ENCODE peak calls at places on chromosome 10, in ten cellular contexts. One of them, this sample, is unnamed.

GRCh38 chr10:110170142-110170887 is 37.1 kb upstream of the MXI1 start:
- DNase-seq in RPMI7951: no peak
- DNase-seq in mesendoderm: peak
- DNase-seq in Right ventricle myocardium superior: no peak
- DNase-seq in HL-60: peak
- DNase-seq in HEK293T: no peak
- DNase-seq in neuronal stem cell: no peak
- DNase-seq in aorta: no peak
- DNase-seq in heart right ventricle: peak
- DNase-seq in activated CD4-positive, alpha-beta T cell treated with anti-CD3 and anti-CD28 coated beads, Interleukin-2, amount 50 U/mL, for 1 hour: no peak
- DNase-seq in this sample: peak

GRCh38 chr10:102314801-102315200 is 69.5 kb downstream of the GBF1 start:
- DNase-seq in RPMI7951: no peak
- DNase-seq in mesendoderm: no peak
- DNase-seq in Right ventricle myocardium superior: no peak
- DNase-seq in HL-60: no peak
- DNase-seq in HEK293T: no peak
- DNase-seq in neuronal stem cell: no peak
- DNase-seq in aorta: no peak
- DNase-seq in heart right ventricle: no peak
- DNase-seq in activated CD4-positive, alpha-beta T cell treated with anti-CD3 and anti-CD28 coated beads, Interleukin-2, amount 50 U/mL, for 1 hour: no peak
- DNase-seq in this sample: no peak

GRCh38 chr10:77898323-77899079 is 28.1 kb downstream of the DLG5 start:
- DNase-seq in RPMI7951: no peak
- DNase-seq in mesendoderm: peak
- DNase-seq in Right ventricle myocardium superior: no peak
- DNase-seq in HL-60: no peak
- DNase-seq in HEK293T: no peak
- DNase-seq in neuronal stem cell: no peak
- DNase-seq in aorta: no peak
- DNase-seq in heart right ventricle: no peak
- DNase-seq in activated CD4-positive, alpha-beta T cell treated with anti-CD3 and anti-CD28 coated beads, Interleukin-2, amount 50 U/mL, for 1 hour: no peak
- DNase-seq in this sample: peak

GRCh38 chr10:44310762-44311562 is 73.9 kb downstream of the CXCL12 start:
- DNase-seq in RPMI7951: peak
- DNase-seq in mesendoderm: peak
- DNase-seq in Right ventricle myocardium superior: peak
- DNase-seq in HL-60: peak
- DNase-seq in HEK293T: peak
- DNase-seq in neuronal stem cell: peak
- DNase-seq in aorta: peak
- DNase-seq in heart right ventricle: peak
- DNase-seq in activated CD4-positive, alpha-beta T cell treated with anti-CD3 and anti-CD28 coated beads, Interleukin-2, amount 50 U/mL, for 1 hour: peak
- DNase-seq in this sample: peak

GRCh38 chr10:120891367-120891766 is 40.2 kb downstream of the WDR11 start:
- DNase-seq in RPMI7951: no peak
- DNase-seq in mesendoderm: peak
- DNase-seq in Right ventricle myocardium superior: no peak
- DNase-seq in HL-60: no peak
- DNase-seq in HEK293T: no peak
- DNase-seq in neuronal stem cell: no peak
- DNase-seq in aorta: no peak
- DNase-seq in heart right ventricle: no peak
- DNase-seq in activated CD4-positive, alpha-beta T cell treated with anti-CD3 and anti-CD28 coated beads, Interleukin-2, amount 50 U/mL, for 1 hour: no peak
- DNase-seq in this sample: no peak

GRCh38 chr10:100707261-100707848 is 38.0 kb upstream of the PAX2 start:
- DNase-seq in RPMI7951: no peak
- DNase-seq in mesendoderm: no peak
- DNase-seq in Right ventricle myocardium superior: no peak
- DNase-seq in HL-60: no peak
- DNase-seq in HEK293T: no peak
- DNase-seq in neuronal stem cell: no peak
- DNase-seq in aorta: no peak
- DNase-seq in heart right ventricle: no peak
- DNase-seq in activated CD4-positive, alpha-beta T cell treated with anti-CD3 and anti-CD28 coated beads, Interleukin-2, amount 50 U/mL, for 1 hour: no peak
- DNase-seq in this sample: no peak

GRCh38 chr10:99659868-99660366 is 608 bp downstream of the ENTPD7 start:
- DNase-seq in RPMI7951: no peak
- DNase-seq in mesendoderm: no peak
- DNase-seq in Right ventricle myocardium superior: no peak
- DNase-seq in HL-60: no peak
- DNase-seq in HEK293T: no peak
- DNase-seq in neuronal stem cell: no peak
- DNase-seq in aorta: no peak
- DNase-seq in heart right ventricle: no peak
- DNase-seq in activated CD4-positive, alpha-beta T cell treated with anti-CD3 and anti-CD28 coated beads, Interleukin-2, amount 50 U/mL, for 1 hour: no peak
- DNase-seq in this sample: peak

GRCh38 chr10:19811517-19811916 is 4.7 kb upstream of the PLXDC2 start:
- DNase-seq in RPMI7951: peak
- DNase-seq in mesendoderm: peak
- DNase-seq in Right ventricle myocardium superior: peak
- DNase-seq in HL-60: no peak
- DNase-seq in HEK293T: peak
- DNase-seq in neuronal stem cell: no peak
- DNase-seq in aorta: peak
- DNase-seq in heart right ventricle: peak
- DNase-seq in activated CD4-positive, alpha-beta T cell treated with anti-CD3 and anti-CD28 coated beads, Interleukin-2, amount 50 U/mL, for 1 hour: no peak
- DNase-seq in this sample: peak

GRCh38 chr10:105192146-105192545 is 551.1 kb downstream of the SORCS3 start:
- DNase-seq in RPMI7951: no peak
- DNase-seq in mesendoderm: no peak
- DNase-seq in Right ventricle myocardium superior: no peak
- DNase-seq in HL-60: no peak
- DNase-seq in HEK293T: no peak
- DNase-seq in neuronal stem cell: no peak
- DNase-seq in aorta: no peak
- DNase-seq in heart right ventricle: no peak
- DNase-seq in activated CD4-positive, alpha-beta T cell treated with anti-CD3 and anti-CD28 coated beads, Interleukin-2, amount 50 U/mL, for 1 hour: no peak
- DNase-seq in this sample: no peak

GRCh38 chr10:63393050-63393449 is 72.7 kb downstream of the JMJD1C start:
- DNase-seq in RPMI7951: no peak
- DNase-seq in mesendoderm: no peak
- DNase-seq in Right ventricle myocardium superior: no peak
- DNase-seq in HL-60: no peak
- DNase-seq in HEK293T: no peak
- DNase-seq in neuronal stem cell: no peak
- DNase-seq in aorta: no peak
- DNase-seq in heart right ventricle: no peak
- DNase-seq in activated CD4-positive, alpha-beta T cell treated with anti-CD3 and anti-CD28 coated beads, Interleukin-2, amount 50 U/mL, for 1 hour: no peak
- DNase-seq in this sample: no peak

GRCh38 chr10:122188706-122189105 is 82.4 kb upstream of the BTBD16 start:
- DNase-seq in RPMI7951: no peak
- DNase-seq in mesendoderm: no peak
- DNase-seq in Right ventricle myocardium superior: no peak
- DNase-seq in HL-60: no peak
- DNase-seq in HEK293T: no peak
- DNase-seq in neuronal stem cell: no peak
- DNase-seq in aorta: no peak
- DNase-seq in heart right ventricle: no peak
- DNase-seq in activated CD4-positive, alpha-beta T cell treated with anti-CD3 and anti-CD28 coated beads, Interleukin-2, amount 50 U/mL, for 1 hour: no peak
- DNase-seq in this sample: no peak

GRCh38 chr10:21364196-21365114 is 161.0 kb downstream of the SKIDA1 start:
- DNase-seq in RPMI7951: peak
- DNase-seq in mesendoderm: peak
- DNase-seq in Right ventricle myocardium superior: peak
- DNase-seq in HL-60: no peak
- DNase-seq in HEK293T: no peak
- DNase-seq in neuronal stem cell: peak
- DNase-seq in aorta: no peak
- DNase-seq in heart right ventricle: peak
- DNase-seq in activated CD4-positive, alpha-beta T cell treated with anti-CD3 and anti-CD28 coated beads, Interleukin-2, amount 50 U/mL, for 1 hour: no peak
- DNase-seq in this sample: peak

GRCh38 chr10:123651421-123652047 is 14.6 kb upstream of the GPR26 start:
- DNase-seq in RPMI7951: no peak
- DNase-seq in mesendoderm: no peak
- DNase-seq in Right ventricle myocardium superior: no peak
- DNase-seq in HL-60: no peak
- DNase-seq in HEK293T: no peak
- DNase-seq in neuronal stem cell: no peak
- DNase-seq in aorta: no peak
- DNase-seq in heart right ventricle: no peak
- DNase-seq in activated CD4-positive, alpha-beta T cell treated with anti-CD3 and anti-CD28 coated beads, Interleukin-2, amount 50 U/mL, for 1 hour: no peak
- DNase-seq in this sample: no peak

GRCh38 chr10:100498059-100498458 is 21.6 kb downstream of the SEC31B start:
- DNase-seq in RPMI7951: no peak
- DNase-seq in mesendoderm: no peak
- DNase-seq in Right ventricle myocardium superior: no peak
- DNase-seq in HL-60: no peak
- DNase-seq in HEK293T: no peak
- DNase-seq in neuronal stem cell: no peak
- DNase-seq in aorta: no peak
- DNase-seq in heart right ventricle: no peak
- DNase-seq in activated CD4-positive, alpha-beta T cell treated with anti-CD3 and anti-CD28 coated beads, Interleukin-2, amount 50 U/mL, for 1 hour: no peak
- DNase-seq in this sample: no peak

GRCh38 chr10:21732067-21732772 is 198.2 kb downstream of the MLLT10 start:
- DNase-seq in RPMI7951: peak
- DNase-seq in mesendoderm: peak
- DNase-seq in Right ventricle myocardium superior: peak
- DNase-seq in HL-60: peak
- DNase-seq in HEK293T: peak
- DNase-seq in neuronal stem cell: peak
- DNase-seq in aorta: peak
- DNase-seq in heart right ventricle: peak
- DNase-seq in activated CD4-positive, alpha-beta T cell treated with anti-CD3 and anti-CD28 coated beads, Interleukin-2, amount 50 U/mL, for 1 hour: peak
- DNase-seq in this sample: peak

GRCh38 chr10:20004087-20004523 is 187.9 kb downstream of the PLXDC2 start:
- DNase-seq in RPMI7951: no peak
- DNase-seq in mesendoderm: no peak
- DNase-seq in Right ventricle myocardium superior: peak
- DNase-seq in HL-60: peak
- DNase-seq in HEK293T: no peak
- DNase-seq in neuronal stem cell: no peak
- DNase-seq in aorta: peak
- DNase-seq in heart right ventricle: peak
- DNase-seq in activated CD4-positive, alpha-beta T cell treated with anti-CD3 and anti-CD28 coated beads, Interleukin-2, amount 50 U/mL, for 1 hour: no peak
- DNase-seq in this sample: no peak

GRCh38 chr10:42958142-42958868 is 118.6 kb upstream of the RET start:
- DNase-seq in RPMI7951: no peak
- DNase-seq in mesendoderm: no peak
- DNase-seq in Right ventricle myocardium superior: no peak
- DNase-seq in HL-60: no peak
- DNase-seq in HEK293T: no peak
- DNase-seq in neuronal stem cell: no peak
- DNase-seq in aorta: no peak
- DNase-seq in heart right ventricle: no peak
- DNase-seq in activated CD4-positive, alpha-beta T cell treated with anti-CD3 and anti-CD28 coated beads, Interleukin-2, amount 50 U/mL, for 1 hour: no peak
- DNase-seq in this sample: no peak

GRCh38 chr10:133067152-133068090 is 20.3 kb upstream of the ADGRA1 start:
- DNase-seq in RPMI7951: no peak
- DNase-seq in mesendoderm: no peak
- DNase-seq in Right ventricle myocardium superior: no peak
- DNase-seq in HL-60: no peak
- DNase-seq in HEK293T: no peak
- DNase-seq in neuronal stem cell: no peak
- DNase-seq in aorta: no peak
- DNase-seq in heart right ventricle: no peak
- DNase-seq in activated CD4-positive, alpha-beta T cell treated with anti-CD3 and anti-CD28 coated beads, Interleukin-2, amount 50 U/mL, for 1 hour: no peak
- DNase-seq in this sample: no peak